ENCODE peak calls at places on chromosome 17, in four cellular contexts. Y is brain microvascular endothelial cell, D is choroid plexus epithelial cell, W is heart right ventricle. N is an unnamed sample.

GRCh38 chr17:45775576-45776011 is 8.5 kb upstream of the CRHR1 start:
- DNase-seq in Y (no peak), D (no peak), W (peak; percentile 31), N (no peak)

GRCh38 chr17:29358421-29358820 is 31.7 kb upstream of the TAOK1 start:
- DNase-seq in D (no peak), W (no peak), Y (no peak), N (no peak)

GRCh38 chr17:65857713-65858112 is 296.3 kb upstream of the AXIN2 start:
- DNase-seq in Y (no peak), D (no peak), W (no peak), N (no peak)

GRCh38 chr17:67855504-67856324 is 30.4 kb downstream of the BPTF start:
- DNase-seq in Y (no peak), W (no peak), D (no peak), N (no peak)

GRCh38 chr17:21029032-21029431 is 13.8 kb downstream of the USP22 start:
- DNase-seq in D (peak; percentile 81), W (no peak), Y (peak; percentile 81), N (no peak)

GRCh38 chr17:50599606-50600005 is 35.1 kb upstream of the ABCC3 start:
- DNase-seq in Y (no peak), W (no peak), D (no peak), N (no peak)

GRCh38 chr17:20206591-20206990 is 197.4 kb downstream of the SPECC1 start:
- DNase-seq in D (peak; percentile 71), Y (peak; percentile 35), W (no peak), N (no peak)

GRCh38 chr17:36545093-36545464 is 360 bp downstream of the GGNBP2 start:
- DNase-seq in Y (no peak), W (no peak), D (no peak), N (no peak)

GRCh38 chr17:292016-292415 is 60.6 kb downstream of the RPH3AL start:
- DNase-seq in D (no peak), W (no peak), Y (no peak), N (no peak)

GRCh38 chr17:80353718-80354275 is 61.2 kb upstream of the ENDOV start:
- DNase-seq in W (no peak), Y (no peak), D (no peak), N (no peak)

GRCh38 chr17:63827801-63828221 is 348 bp upstream of the FTSJ3 start:
- DNase-seq in Y (no peak), W (no peak), D (no peak), N (no peak)

GRCh38 chr17:14211778-14212177 is 24.9 kb downstream of the CDRT15 start:
- DNase-seq in D (peak; percentile 38), Y (no peak), W (no peak), N (no peak)

GRCh38 chr17:65698381-65699061 is 137.1 kb upstream of the AXIN2 start:
- DNase-seq in W (no peak), D (peak; percentile 89), Y (peak; percentile 82), N (no peak)

GRCh38 chr17:29133146-29133713 is 47.0 kb downstream of the MYO18A start:
- DNase-seq in W (peak; percentile 74), D (peak; percentile 73), Y (peak; percentile 74), N (no peak)

GRCh38 chr17:44122825-44123355 is 551 bp downstream of the HDAC5 start:
- DNase-seq in Y (no peak), D (no peak), W (no peak), N (no peak)

GRCh38 chr17:1979182-1979980 is 45.8 kb downstream of the RTN4RL1 start:
- DNase-seq in W (no peak), D (no peak), Y (no peak), N (no peak)

GRCh38 chr17:81858967-81859905 is 1.1 kb downstream of the P4HB start:
- DNase-seq in D (peak; percentile 47), Y (no peak), W (no peak), N (no peak)

GRCh38 chr17:19470529-19471261 is 59.7 kb downstream of the RNF112 start:
- DNase-seq in W (peak; percentile 46), Y (no peak), D (peak; percentile 57), N (no peak)

GRCh38 chr17:6995500-6996255 is at the start of gene ALOX12:
- DNase-seq in W (no peak), D (no peak), Y (no peak), N (no peak)

GRCh38 chr17:65975878-65976277 is 216.1 kb downstream of the CEP112 start:
- DNase-seq in W (no peak), D (no peak), Y (no peak), N (no peak)

GRCh38 chr17:31907342-31907975 is 6.0 kb upstream of the UTP6 start:
- DNase-seq in W (peak; percentile 36), D (peak; percentile 76), Y (no peak), N (peak; percentile 69)

GRCh38 chr17:82734987-82735866 is at the start of gene FN3K:
- DNase-seq in Y (peak; percentile 45), D (peak; percentile 72), W (peak; percentile 75), N (no peak)

GRCh38 chr17:2853722-2854580 is 57.7 kb downstream of the RAP1GAP2 start:
- DNase-seq in Y (no peak), D (no peak), W (no peak), N (no peak)

GRCh38 chr17:76246080-76247066 is 6.1 kb upstream of the RNF157 start:
- DNase-seq in Y (no peak), D (peak; percentile 97), W (no peak), N (peak; percentile 67)

GRCh38 chr17:31294839-31295488 is 2.1 kb downstream of the OMG start:
- DNase-seq in W (no peak), Y (no peak), D (peak; percentile 58), N (no peak)

GRCh38 chr17:48711128-48711527 is 11.2 kb downstream of the PRAC1 start:
- DNase-seq in W (no peak), Y (no peak), D (no peak), N (no peak)

GRCh38 chr17:34095101-34095500 is 160.0 kb upstream of the CCL2 start:
- DNase-seq in W (no peak), D (no peak), Y (no peak), N (no peak)

GRCh38 chr17:55723488-55723848 is 804 bp upstream of the TMEM100 start:
- DNase-seq in D (no peak), W (no peak), Y (no peak), N (no peak)

GRCh38 chr17:55722742-55723487 is at the start of gene TMEM100:
- DNase-seq in D (peak; percentile 92), Y (peak; percentile 79), W (peak; percentile 69), N (no peak)

GRCh38 chr17:55717898-55718735 is 4.5 kb downstream of the TMEM100 start:
- DNase-seq in W (peak; percentile 81), Y (peak; percentile 82), D (peak; percentile 88), N (peak; percentile 60)

GRCh38 chr17:55722016-55722706 is 503 bp downstream of the TMEM100 start:
- DNase-seq in D (peak; percentile 30), W (no peak), Y (peak; percentile 33), N (no peak)

GRCh38 chr17:55720917-55721836 is 1.5 kb downstream of the TMEM100 start:
- DNase-seq in Y (no peak), D (no peak), W (no peak), N (no peak)
- H3K4me3 ChIP-seq in Y (no peak overlapping the region), D (no peak overlapping the region), W (no peak overlapping the region), N (no peak overlapping the region)

GRCh38 chr17:77444653-77445029 is 303.9 kb downstream of the SEC14L1 start:
- DNase-seq in W (peak; percentile 69), Y (no peak), D (no peak), N (no peak)

GRCh38 chr17:77445030-77445907 is 304.5 kb downstream of the SEC14L1 start:
- DNase-seq in D (no peak), W (no peak), Y (no peak), N (peak; percentile 99)

GRCh38 chr17:77443743-77444260 is 303.0 kb downstream of the SEC14L1 start:
- DNase-seq in Y (no peak), W (no peak), D (no peak), N (no peak)

GRCh38 chr17:77446959-77447634 is 306.3 kb downstream of the SEC14L1 start:
- DNase-seq in Y (peak; percentile 48), W (no peak), D (no peak), N (no peak)

GRCh38 chr17:77445908-77446535 is 305.3 kb downstream of the SEC14L1 start:
- DNase-seq in Y (peak; percentile 45), W (no peak), D (peak; percentile 71), N (peak; percentile 75)
- H3K4me3 ChIP-seq in Y (no peak overlapping the region), W (no peak overlapping the region), D (no peak overlapping the region), N (peak overlapping the region; percentile 31)

DNA sequence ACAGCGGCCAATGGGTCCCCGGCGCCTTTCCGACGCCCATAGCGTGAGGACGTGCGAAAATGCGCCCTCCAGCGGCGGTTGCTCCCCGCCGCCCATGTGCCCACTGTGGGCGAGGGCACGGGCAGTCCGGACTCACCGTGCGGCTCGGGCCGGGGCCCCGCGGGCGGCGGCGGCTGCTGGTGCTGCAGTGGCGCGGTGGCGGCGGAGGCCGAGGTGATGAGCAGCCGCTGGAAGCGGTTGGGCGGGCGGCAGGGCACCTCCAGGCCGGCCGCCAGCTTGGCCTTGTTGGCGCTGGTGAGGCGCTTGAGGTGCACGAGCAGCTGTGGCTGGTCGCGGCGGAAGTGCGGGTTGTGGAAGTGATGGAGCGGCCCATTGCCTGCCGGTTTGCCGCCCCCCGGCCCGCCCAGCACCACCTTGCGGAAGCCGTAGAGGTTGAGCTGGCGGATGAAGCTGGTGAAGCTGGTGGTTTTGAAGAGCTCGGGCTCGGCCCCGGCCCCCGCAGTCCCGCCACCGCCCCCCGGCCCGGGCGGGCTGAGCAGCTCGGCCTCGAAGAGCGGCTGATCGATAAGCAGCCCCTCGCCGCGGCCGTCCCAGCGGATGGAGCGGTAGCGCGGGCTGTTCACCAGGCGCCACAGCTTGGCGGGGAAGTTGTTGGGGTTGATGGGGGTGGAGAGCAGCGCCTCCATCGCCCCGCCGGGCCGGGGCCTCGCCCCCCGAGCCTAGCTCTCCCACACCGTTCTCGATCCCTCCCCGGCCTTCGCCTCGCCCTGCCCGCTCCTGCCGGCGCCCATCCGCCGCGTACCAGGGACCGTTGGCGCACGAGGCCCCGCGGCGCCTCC is at the start of gene HSF5:
- DNase-seq in D (peak; percentile 4), W (no peak), Y (no peak), N (no peak)
- H3K4me3 ChIP-seq in D (peak within 1 kb of the TSS; percentile 26), W (no peak within 1 kb of the TSS), Y (peak within 1 kb of the TSS; percentile 31), N (no peak within 1 kb of the TSS)

GRCh38 chr17:74205274-74205673 is 1.8 kb downstream of the RPL38 start:
- DNase-seq in W (no peak), Y (no peak), D (no peak), N (no peak)

GRCh38 chr17:74201250-74201649 is 2.2 kb upstream of the RPL38 start:
- DNase-seq in W (peak; percentile 57), D (peak; percentile 65), Y (no peak), N (no peak)

GRCh38 chr17:74203439-74204240 is at the start of gene RPL38:
- DNase-seq in D (peak; percentile 99), W (peak; percentile 98), Y (peak; percentile 97), N (peak; percentile 97)

GRCh38 chr17:74204474-74204873 is 996 bp downstream of the RPL38 start:
- DNase-seq in Y (no peak), W (no peak), D (no peak), N (no peak)

GRCh38 chr17:74202879-74203432 is 522 bp upstream of the RPL38 start:
- DNase-seq in W (no peak), Y (no peak), D (no peak), N (no peak)
- H3K4me3 ChIP-seq in W (no peak overlapping the region), Y (peak overlapping the region; percentile 96), D (no peak overlapping the region), N (peak overlapping the region; percentile 98)

N was measured in Jurkat, Clone E6-1.